ENCODE peak calls at places on chromosomes 6 and 20, in four cellular contexts. S is HL-60, R is GM12878, Y is K562. I is an unnamed sample.

GRCh38 chr6:157268396-157268795 is 54.9 kb downstream of the TMEM242 start:
- DNase-seq in S (no peak), R (no peak), Y (no peak), I (no peak)

GRCh38 chr6:37083243-37084138 is 78.0 kb downstream of the FGD2 start:
- DNase-seq in S (peak), R (no peak), Y (peak), I (no peak)

GRCh38 chr6:84762220-84762940 is 2.0 kb downstream of the TBX18 start:
- DNase-seq in S (no peak), R (no peak), Y (peak), I (no peak)

GRCh38 chr6:107806675-107807074 is 17.4 kb downstream of the SCML4 start:
- DNase-seq in S (no peak), R (no peak), Y (no peak), I (no peak)

GRCh38 chr6:125310994-125311649 is 9.4 kb upstream of the HDDC2 start:
- DNase-seq in S (peak), R (no peak), Y (peak), I (no peak)

GRCh38 chr6:138662474-138662873 is 111.1 kb upstream of the CCDC28A start:
- DNase-seq in S (no peak), R (no peak), Y (no peak), I (no peak)

GRCh38 chr6:154056536-154056935 is 17.5 kb downstream of the OPRM1 start:
- DNase-seq in S (no peak), R (no peak), Y (no peak), I (no peak)

GRCh38 chr20:60695223-60695622 is 556.8 kb upstream of the CDH4 start:
- DNase-seq in S (no peak), R (no peak), Y (peak), I (no peak)

GRCh38 chr20:31570021-31570463 is 35.0 kb upstream of the ID1 start:
- DNase-seq in S (no peak), R (no peak), Y (no peak), I (no peak)

GRCh38 chr20:41078329-41078728 is 49.7 kb downstream of the TOP1 start:
- DNase-seq in S (no peak), R (peak), Y (peak), I (no peak)

GRCh38 chr20:10781526-10781925 is 107.7 kb upstream of the JAG1 start:
- DNase-seq in S (peak), R (peak), Y (no peak), I (no peak)

GRCh38 chr6:122730775-122731386 is 48.6 kb upstream of the FABP7 start:
- DNase-seq in S (no peak), R (no peak), Y (peak), I (no peak)

GRCh38 chr20:5705827-5706226 is 44.4 kb upstream of the SHLD1 start:
- DNase-seq in S (no peak), R (no peak), Y (peak), I (no peak)

GRCh38 chr20:6157345-6157744 is 34.5 kb upstream of the FERMT1 start:
- DNase-seq in S (no peak), R (no peak), Y (no peak), I (no peak)

GRCh38 chr6:163338671-163339405 is 75.7 kb upstream of the QKI start:
- DNase-seq in S (no peak), R (no peak), Y (peak), I (no peak)

GRCh38 chr6:87210979-87211378 is 55.6 kb downstream of the ZNF292 start:
- DNase-seq in S (no peak), R (peak), Y (no peak), I (peak)

GRCh38 chr20:64091762-64092161 is 7.6 kb upstream of the LKAAEAR1 start:
- DNase-seq in S (no peak), R (no peak), Y (no peak), I (no peak)

GRCh38 chr20:41618807-41619294 is 674 bp upstream of the CHD6 start:
- DNase-seq in S (no peak), R (no peak), Y (no peak), I (no peak)

GRCh38 chr20:36377348-36378326 is 71.5 kb downstream of the DLGAP4 start:
- DNase-seq in S (no peak), R (no peak), Y (no peak), I (no peak)

GRCh38 chr20:41009960-41010359 is 18.7 kb upstream of the TOP1 start:
- DNase-seq in S (no peak), R (no peak), Y (peak), I (no peak)

GRCh38 chr20:38181207-38181693 is 16.2 kb upstream of the TGM2 start:
- DNase-seq in S (no peak), R (peak), Y (no peak), I (no peak)

GRCh38 chr20:8790442-8791074 is 278.3 kb upstream of the PLCB4 start:
- DNase-seq in S (peak), R (no peak), Y (peak), I (no peak)

GRCh38 chr6:39530201-39530759 is 194.9 kb downstream of the KIF6 start:
- DNase-seq in S (no peak), R (peak), Y (no peak), I (peak)
- TF ChIP-seq SPI1 in S (no peak), R (no peak), Y (no peak), I (peak)

DNA sequence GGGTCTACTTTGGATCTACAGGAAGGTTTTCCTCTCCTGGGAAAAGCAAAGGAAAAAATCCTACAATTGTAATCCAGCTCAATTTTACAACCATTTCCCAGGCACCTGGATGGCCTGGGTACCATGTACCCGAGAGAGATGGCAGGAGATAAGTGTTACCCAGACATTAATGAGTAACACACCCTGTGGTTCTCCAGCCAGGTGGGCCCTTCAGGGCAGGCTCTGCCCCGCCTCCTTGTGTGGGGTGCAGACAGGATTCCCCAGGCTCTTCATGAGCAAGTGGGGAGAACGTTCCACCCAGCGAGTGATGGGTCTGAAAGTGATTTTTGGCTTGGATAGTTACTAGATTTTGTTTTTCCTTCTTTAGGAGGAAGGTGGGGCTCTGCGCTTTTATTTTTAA is 244.0 kb downstream of the TAF4 start:
- DNase-seq in S (no peak), R (no peak), Y (no peak), I (no peak)
- TF ChIP-seq SPI1 in S (no peak), R (no peak), Y (no peak), I (no peak)

GRCh38 chr6:17931227-17931626 is 56.2 kb downstream of the KIF13A start:
- DNase-seq in S (no peak), R (no peak), Y (no peak), I (no peak)

GRCh38 chr6:17930321-17930993 is 57.0 kb downstream of the KIF13A start:
- DNase-seq in S (no peak), R (no peak), Y (peak), I (no peak)

GRCh38 chr6:17928514-17929430 is 58.7 kb downstream of the KIF13A start:
- DNase-seq in S (no peak), R (no peak), Y (no peak), I (no peak)

GRCh38 chr6:17935188-17936149 is 52.0 kb downstream of the KIF13A start:
- DNase-seq in S (no peak), R (no peak), Y (no peak), I (no peak)

DNA sequence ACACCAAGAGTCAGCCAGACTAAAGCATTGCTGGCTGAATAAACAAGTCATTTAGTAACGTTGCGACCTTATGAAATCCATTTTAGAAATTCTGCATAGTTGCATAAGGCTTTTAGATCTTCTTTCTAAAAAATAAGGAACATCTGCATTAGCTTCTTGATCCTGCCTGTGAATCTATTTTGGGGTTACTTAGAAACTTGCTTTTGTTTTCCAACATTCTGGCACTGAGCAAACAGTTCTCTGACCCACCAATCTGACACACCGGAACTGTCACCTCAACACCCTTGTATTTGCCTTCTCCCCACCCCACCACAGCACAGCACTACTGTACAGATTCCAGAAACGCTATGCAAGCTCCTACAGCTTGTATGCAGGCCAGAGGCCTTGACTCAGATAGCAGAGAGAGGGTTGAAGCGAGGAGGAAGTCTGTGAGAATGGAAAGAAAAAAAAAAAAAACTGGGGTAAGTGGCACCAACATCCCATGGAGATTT is 55.0 kb downstream of the KIF13A start:
- DNase-seq in S (peak), R (no peak), Y (peak), I (no peak)
- TF ChIP-seq SPI1 in S (peak), R (no peak), Y (peak), I (no peak)

GRCh38 chr6:112979830-112980229 is 632.7 kb downstream of the RFPL4B start:
- DNase-seq in S (no peak), R (no peak), Y (no peak), I (no peak)
- TF ChIP-seq SPI1 in S (no peak), R (no peak), Y (no peak), I (no peak)

I was measured in GM12891.